ENCODE peak calls at places on chromosomes 2 and 18, in four cellular contexts. H, Q, S and U are unnamed samples.

GRCh38 chr18:55321268-55322175 is 266.5 kb downstream of the TCF4 start:
- DNase-seq in H (peak), Q (peak), S (peak), U (peak)

GRCh38 chr2:8452979-8453903 is 228.6 kb upstream of the ID2 start:
- DNase-seq in H (no peak), Q (no peak), S (no peak), U (no peak)

GRCh38 chr2:96665083-96665569 is 22.6 kb downstream of the FER1L5 start:
- DNase-seq in H (peak), Q (no peak), S (no peak), U (peak)

GRCh38 chr2:117360586-117360985 is 453.9 kb upstream of the DDX18 start:
- DNase-seq in H (peak), Q (no peak), S (no peak), U (no peak)

GRCh38 chr18:29191263-29191662 is 1014.3 kb upstream of the CDH2 start:
- DNase-seq in H (peak), Q (no peak), S (no peak), U (no peak)

GRCh38 chr2:130339885-130340745 is 2.6 kb upstream of the IMP4 start:
- DNase-seq in H (no peak), Q (no peak), S (no peak), U (no peak)

GRCh38 chr2:156580501-156580900 is 144.3 kb downstream of the GPD2 start:
- DNase-seq in H (no peak), Q (no peak), S (no peak), U (no peak)

GRCh38 chr2:10497797-10498251 is 49.7 kb upstream of the ODC1 start:
- DNase-seq in H (peak), Q (peak), S (no peak), U (peak)

GRCh38 chr2:190634381-190634780 is 14.5 kb upstream of the NAB1 start:
- DNase-seq in H (no peak), Q (no peak), S (no peak), U (no peak)

GRCh38 chr2:71282493-71282892 is 49.1 kb upstream of the ZNF638 start:
- DNase-seq in H (no peak), Q (no peak), S (no peak), U (no peak)

GRCh38 chr2:69217333-69218080 is 169.5 kb downstream of the GFPT1 start:
- DNase-seq in H (no peak), Q (no peak), S (no peak), U (no peak)

GRCh38 chr18:58218111-58218510 is 174.1 kb downstream of the NEDD4L start:
- DNase-seq in H (no peak), Q (no peak), S (no peak), U (no peak)

GRCh38 chr2:151789055-151789834 is 39.0 kb downstream of the ARL5A start:
- DNase-seq in H (no peak), Q (no peak), S (no peak), U (no peak)

GRCh38 chr2:62966995-62967394 is 83.6 kb upstream of the OTX1 start:
- DNase-seq in H (no peak), Q (no peak), S (no peak), U (no peak)

GRCh38 chr2:119425620-119426395 is 5.8 kb upstream of the TMEM37 start:
- DNase-seq in H (no peak), Q (no peak), S (no peak), U (no peak)

GRCh38 chr2:46422717-46423394 is 56.5 kb upstream of the TMEM247 start:
- DNase-seq in H (no peak), Q (no peak), S (no peak), U (no peak)

GRCh38 chr2:237743561-237744269 is 54.9 kb upstream of the RBM44 start:
- DNase-seq in H (peak), Q (no peak), S (no peak), U (no peak)

GRCh38 chr2:75241696-75242095 is 42.4 kb upstream of the TACR1 start:
- DNase-seq in H (no peak), Q (no peak), S (no peak), U (no peak)
- TF ChIP-seq CTCF in H (no peak), Q (no peak), S (no peak), U (peak)

DNA sequence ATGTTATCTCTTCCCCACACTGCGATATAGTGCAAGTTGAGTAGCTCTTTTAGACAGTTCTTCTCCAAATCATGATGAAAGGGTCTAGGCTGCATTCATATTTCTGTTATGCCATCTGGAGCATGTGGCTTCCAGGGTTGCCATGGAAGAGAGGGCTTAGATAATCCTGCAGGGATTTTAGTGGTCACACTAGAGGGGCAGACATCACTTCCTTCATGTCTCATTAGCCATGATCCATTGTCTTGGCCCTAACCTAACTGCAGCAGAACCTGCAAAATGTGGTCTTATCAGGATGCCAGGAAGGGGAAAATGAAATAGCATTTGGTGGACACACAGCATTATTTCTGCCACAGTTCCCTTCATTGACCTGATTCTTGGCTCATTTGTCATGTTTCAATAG is 83.1 kb downstream of the ADAM23 start:
- DNase-seq in H (no peak), Q (no peak), S (no peak), U (no peak)
- TF ChIP-seq CTCF in H (no peak), Q (no peak), S (no peak), U (no peak)

GRCh38 chr2:216405588-216405987 is 6.7 kb upstream of the SMARCAL1 start:
- DNase-seq in H (no peak), Q (no peak), S (no peak), U (no peak)

GRCh38 chr2:216406861-216407260 is 5.4 kb upstream of the SMARCAL1 start:
- DNase-seq in H (no peak), Q (no peak), S (no peak), U (no peak)

GRCh38 chr2:216412022-216412999 is at the start of gene SMARCAL1:
- DNase-seq in H (peak), Q (peak), S (peak), U (peak)

GRCh38 chr2:216410550-216410949 is 1.7 kb upstream of the SMARCAL1 start:
- DNase-seq in H (no peak), Q (no peak), S (no peak), U (no peak)

GRCh38 chr2:216408426-216409315 is 3.6 kb upstream of the SMARCAL1 start:
- DNase-seq in H (no peak), Q (no peak), S (no peak), U (no peak)
- TF ChIP-seq CTCF in H (no peak), Q (no peak), S (no peak), U (no peak)

GRCh38 chr2:144449028-144449406 is 70.9 kb downstream of the ZEB2 start:
- DNase-seq in H (no peak), Q (no peak), S (no peak), U (no peak)
- TF ChIP-seq CTCF in H (no peak), Q (peak), S (no peak), U (no peak)

GRCh38 chr2:145752091-145752806 is 1232.3 kb upstream of the ZEB2 start:
- DNase-seq in H (peak), Q (no peak), S (no peak), U (no peak)
- TF ChIP-seq CTCF in H (peak), Q (peak), S (peak), U (peak)

DNA sequence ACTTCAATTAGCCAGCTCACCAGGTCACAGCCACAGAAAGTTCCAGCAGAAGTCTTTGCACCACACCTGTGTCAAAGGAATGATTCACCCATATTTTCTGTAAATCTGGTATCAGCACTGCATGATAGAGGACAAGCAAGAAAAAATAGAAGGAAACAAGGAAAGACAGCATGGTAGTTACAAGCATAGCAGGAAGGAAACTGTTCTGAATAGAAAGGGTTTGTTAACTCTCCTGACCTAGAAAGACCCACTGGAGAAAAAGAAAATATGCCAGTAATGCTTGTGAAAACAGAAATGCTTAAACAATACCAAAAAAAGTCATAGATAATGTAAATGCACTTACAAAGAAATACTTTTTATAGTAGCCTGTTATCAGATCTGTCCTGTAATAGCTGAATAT is 40.8 kb downstream of the SCRN3 start:
- DNase-seq in H (no peak), Q (no peak), S (no peak), U (no peak)
- TF ChIP-seq CTCF in H (no peak), Q (no peak), S (no peak), U (no peak)

GRCh38 chr18:23502516-23503037 is 734 bp upstream of the RMC1 start:
- DNase-seq in H (no peak), Q (no peak), S (no peak), U (no peak)
- TF ChIP-seq CTCF in H (no peak), Q (no peak), S (no peak), U (no peak)

GRCh38 chr2:45190481-45190880 is 181.2 kb upstream of the SIX2 start:
- DNase-seq in H (no peak), Q (no peak), S (no peak), U (no peak)
- TF ChIP-seq CTCF in H (no peak), Q (no peak), S (no peak), U (no peak)

DNA sequence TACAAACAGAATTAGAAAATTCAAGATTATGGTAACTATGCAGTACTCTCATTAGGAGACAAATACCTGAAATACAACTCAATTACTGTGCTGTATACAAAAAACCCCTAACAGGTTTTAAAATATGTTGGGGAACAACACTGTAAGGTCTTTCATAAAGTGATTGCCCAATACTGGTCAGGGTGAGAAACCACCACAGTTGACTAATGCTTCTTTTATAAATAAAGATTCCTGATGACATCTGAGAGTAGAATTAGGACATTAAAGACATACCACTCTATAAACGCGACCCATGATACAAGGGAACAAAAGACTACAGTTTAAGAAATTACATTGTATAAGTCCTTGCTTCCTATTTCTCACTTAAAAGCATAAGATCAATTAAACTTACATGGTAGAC is 52.5 kb downstream of the ZNF521 start:
- DNase-seq in H (no peak), Q (no peak), S (no peak), U (no peak)
- TF ChIP-seq CTCF in H (no peak), Q (no peak), S (no peak), U (no peak)